ENCODE peak calls at places on chromosomes 1 and 21, in five cellular contexts. T is HFFc6, H is omental fat pad, N is cardiac fibroblast, A is H9. B is an unnamed sample.

GRCh38 chr21:36706482-36706852 is 7.6 kb downstream of the SIM2 start:
- DNase-seq in N (no peak), T (no peak), A (no peak), H (no peak), B (no peak)

GRCh38 chr1:203860396-203860951 is 925 bp upstream of the SNRPE start:
- DNase-seq in A (peak; percentile 34), N (peak; percentile 22), T (peak; percentile 62), H (no peak), B (no peak)

GRCh38 chr1:38135621-38136414 is 89.2 kb upstream of the POU3F1 start:
- DNase-seq in T (no peak), H (no peak), N (no peak), A (no peak), B (no peak)

GRCh38 chr21:46111193-46111571 is 13.3 kb downstream of the COL6A2 start:
- DNase-seq in T (no peak), H (peak; percentile 2), N (no peak), A (peak; percentile 22), B (no peak)

GRCh38 chr1:36350659-36351171 is 27.3 kb upstream of the EVA1B start:
- DNase-seq in A (no peak), H (no peak), N (peak; percentile 74), T (peak; percentile 78), B (peak; percentile 66)

GRCh38 chr1:3230553-3230952 is 161.6 kb downstream of the PRDM16 start:
- DNase-seq in N (no peak), A (no peak), H (no peak), T (no peak), B (no peak)

GRCh38 chr21:25635310-25635709 is 3.7 kb upstream of the JAM2 start:
- DNase-seq in T (no peak), A (no peak), N (no peak), H (no peak), B (no peak)

GRCh38 chr1:204254031-204254661 is 40.4 kb upstream of the GOLT1A start:
- DNase-seq in N (peak; percentile 79), H (no peak), A (peak; percentile 46), T (peak; percentile 71), B (no peak)

GRCh38 chr1:1591452-1591851 is 8.5 kb downstream of the FNDC10 start:
- DNase-seq in N (no peak), A (no peak), H (no peak), T (no peak), B (no peak)

GRCh38 chr1:183827801-183828200 is 22.9 kb downstream of the RGL1 start:
- DNase-seq in H (no peak), T (no peak), N (no peak), A (no peak), B (no peak)

GRCh38 chr1:61266738-61267137 is 184.4 kb downstream of the NFIA start:
- DNase-seq in N (no peak), H (no peak), T (no peak), A (no peak), B (no peak)

GRCh38 chr1:180793451-180793850 is 119.2 kb upstream of the KIAA1614 start:
- DNase-seq in H (no peak), N (no peak), T (no peak), A (no peak), B (no peak)

GRCh38 chr1:55015731-55016620 is 17.2 kb downstream of the BSND start:
- DNase-seq in T (no peak), A (no peak), H (no peak), N (no peak), B (no peak)

GRCh38 chr1:87513270-87513669 is 184.6 kb downstream of the LMO4 start:
- DNase-seq in A (no peak), H (no peak), N (peak; percentile 11), T (no peak), B (no peak)

GRCh38 chr21:16179732-16180131 is 449.9 kb downstream of the USP25 start:
- DNase-seq in N (no peak), T (no peak), A (no peak), H (no peak), B (no peak)

GRCh38 chr21:44579056-44579832 is 1.2 kb downstream of the KRTAP10-5 start:
- DNase-seq in T (no peak), H (no peak), A (peak; percentile 22), N (no peak), B (peak; percentile 28)

GRCh38 chr21:15062566-15062965 is 2.2 kb downstream of the NRIP1 start:
- DNase-seq in N (peak; percentile 37), H (no peak), A (no peak), T (peak; percentile 8), B (no peak)

GRCh38 chr1:215600258-215600792 is 33.2 kb downstream of the KCTD3 start:
- DNase-seq in T (no peak), H (no peak), N (no peak), A (no peak), B (no peak)

GRCh38 chr1:59108481-59109317 is 188.2 kb upstream of the FGGY start:
- DNase-seq in A (no peak), N (no peak), H (no peak), T (no peak), B (no peak)

GRCh38 chr1:192998536-192998935 is 60.6 kb downstream of the UCHL5 start:
- DNase-seq in A (no peak), T (no peak), N (no peak), H (no peak), B (no peak)
- TF ChIP-seq CTCF in A (peak; percentile 66), T (peak; percentile 52), N (peak; percentile 32), H (no peak), B (peak; percentile 35)

GRCh38 chr1:110880708-110881374 is 7.9 kb downstream of the CD53 start:
- DNase-seq in H (no peak), T (no peak), N (no peak), A (no peak), B (no peak)
- TF ChIP-seq CTCF in H (no peak), T (no peak), N (no peak), A (no peak), B (no peak)

GRCh38 chr1:16986596-16987361 is 6.4 kb upstream of the MFAP2 start:
- DNase-seq in T (no peak), H (no peak), N (no peak), A (peak; percentile 88), B (no peak)
- TF ChIP-seq CTCF in T (peak; percentile 75), H (no peak), N (peak; percentile 50), A (peak; percentile 88), B (no peak)

GRCh38 chr1:168386949-168387586 is 106.4 kb downstream of the TBX19 start:
- DNase-seq in T (no peak), H (no peak), A (peak; percentile 81), N (no peak), B (peak; percentile 75)
- TF ChIP-seq CTCF in T (no peak), H (no peak), A (peak; percentile 27), N (no peak), B (no peak)

B was measured in lower lobe of right lung.